ENCODE peak calls at places on chromosomes 2 and 18, in seven cellular contexts. C, V, A, Q, T, Z and I are unnamed samples.

GRCh38 chr2:47069628-47070154 is 85.4 kb downstream of the STPG4 start:
- DNase-seq in C (peak), V (no peak), A (no peak), Q (no peak), T (no peak), Z (no peak), I (no peak)

GRCh38 chr18:13680612-13681011 is 45.7 kb downstream of the FAM210A start:
- DNase-seq in C (peak), V (no peak), A (no peak), Q (no peak), T (no peak), Z (no peak), I (peak)

GRCh38 chr2:33484042-33484621 is 7.7 kb downstream of the RASGRP3 start:
- DNase-seq in C (no peak), V (no peak), A (no peak), Q (no peak), T (no peak), Z (no peak), I (peak)

GRCh38 chr2:191611614-191612013 is 66.3 kb upstream of the NABP1 start:
- DNase-seq in C (no peak), V (no peak), A (no peak), Q (peak), T (peak), Z (peak), I (no peak)

GRCh38 chr2:179165356-179166000 is 99.2 kb downstream of the SESTD1 start:
- DNase-seq in C (no peak), V (no peak), A (no peak), Q (no peak), T (no peak), Z (no peak), I (no peak)

GRCh38 chr2:203582468-203582867 is 47.4 kb upstream of the RAPH1 start:
- DNase-seq in C (no peak), V (no peak), A (no peak), Q (no peak), T (no peak), Z (no peak), I (peak)

GRCh38 chr2:8119782-8120551 is 561.9 kb upstream of the ID2 start:
- DNase-seq in C (no peak), V (no peak), A (no peak), Q (no peak), T (no peak), Z (no peak), I (peak)

GRCh38 chr2:169966449-169966848 is 139.2 kb downstream of the UBR3 start:
- DNase-seq in C (no peak), V (no peak), A (no peak), Q (no peak), T (no peak), Z (no peak), I (no peak)

GRCh38 chr18:76923485-76924085 is 101.2 kb downstream of the ZNF236 start:
- DNase-seq in C (no peak), V (peak), A (no peak), Q (no peak), T (no peak), Z (no peak), I (peak)

GRCh38 chr2:15747698-15748471 is 156.2 kb downstream of the DDX1 start:
- DNase-seq in C (no peak), V (no peak), A (no peak), Q (no peak), T (no peak), Z (no peak), I (no peak)

GRCh38 chr2:156322681-156323211 is 9.8 kb downstream of the NR4A2 start:
- DNase-seq in C (no peak), V (no peak), A (no peak), Q (no peak), T (no peak), Z (no peak), I (no peak)

GRCh38 chr2:192099742-192100141 is 95.0 kb downstream of the TMEFF2 start:
- DNase-seq in C (no peak), V (no peak), A (no peak), Q (no peak), T (no peak), Z (no peak), I (no peak)

GRCh38 chr2:26985807-26986206 is 15.4 kb downstream of the MAPRE3 start:
- DNase-seq in C (no peak), V (no peak), A (no peak), Q (no peak), T (no peak), Z (no peak), I (no peak)